ENCODE peak calls at places on chromosomes 12 and 14, in six cellular contexts. R is bronchial epithelial cell, B is fibroblast of the aortic adventitia, X is heart left ventricle, F is ovary, M is osteoblast. O is an unnamed sample.

GRCh38 chr12:67208326-67209067 is 60.7 kb upstream of the CAND1 start:
- DNase-seq in R (no peak), X (no peak), F (no peak), B (no peak), M (no peak), O (no peak)

GRCh38 chr14:92263681-92264080 is 59.3 kb upstream of the SLC24A4 start:
- DNase-seq in F (no peak), B (no peak), X (no peak), M (peak), R (no peak), O (no peak)

GRCh38 chr12:124898200-124898950 is 16.1 kb downstream of the UBC start:
- DNase-seq in R (peak), B (peak), M (no peak), X (peak), F (peak), O (no peak)

GRCh38 chr14:37275963-37276362 is 78.2 kb downstream of the MIPOL1 start:
- DNase-seq in X (no peak), B (no peak), M (no peak), R (no peak), F (no peak), O (no peak)

GRCh38 chr14:32762886-32763285 is 175.8 kb upstream of the NPAS3 start:
- DNase-seq in X (no peak), F (no peak), B (peak), M (no peak), R (no peak), O (no peak)

GRCh38 chr12:109139791-109140190 is 23.4 kb downstream of the ACACB start:
- DNase-seq in M (no peak), F (no peak), R (no peak), B (no peak), X (no peak), O (no peak)

GRCh38 chr12:2858944-2859352 is 2.1 kb upstream of the TEX52 start:
- DNase-seq in R (no peak), F (peak), M (no peak), X (no peak), B (no peak), O (no peak)

GRCh38 chr14:93318927-93319326 is 13.9 kb downstream of the BTBD7 start:
- DNase-seq in M (no peak), X (no peak), B (no peak), F (no peak), R (no peak), O (peak)

GRCh38 chr12:69240625-69240984 is 1.2 kb downstream of the CPSF6 start:
- DNase-seq in F (no peak), X (no peak), B (no peak), M (peak), R (peak), O (no peak)

GRCh38 chr12:113766880-113767878 is 198.9 kb downstream of the RBM19 start:
- DNase-seq in M (peak), F (no peak), B (peak), R (peak), X (no peak), O (peak)

GRCh38 chr12:974281-974862 is 16.7 kb upstream of the ERC1 start:
- DNase-seq in R (no peak), M (no peak), B (no peak), F (no peak), X (no peak), O (no peak)

GRCh38 chr14:22836301-22837058 is at the start of gene MMP14:
- DNase-seq in M (peak), B (peak), R (peak), F (peak), X (peak), O (no peak)

GRCh38 chr12:22573181-22573580 is 28.8 kb upstream of the C2CD5 start:
- DNase-seq in M (no peak), F (no peak), X (no peak), R (no peak), B (no peak), O (no peak)

GRCh38 chr12:57837779-57838562 is 8.6 kb downstream of the CTDSP2 start:
- DNase-seq in R (peak), F (no peak), M (peak), X (no peak), B (peak), O (no peak)

GRCh38 chr12:75452675-75453330 is 27.8 kb upstream of the GLIPR1 start:
- DNase-seq in B (peak), F (no peak), M (peak), X (no peak), R (peak), O (no peak)

GRCh38 chr14:56666716-56667115 is 87.1 kb downstream of the TMEM260 start:
- DNase-seq in B (peak), R (peak), M (no peak), F (no peak), X (no peak), O (peak)

GRCh38 chr12:53808023-53808705 is 56.4 kb upstream of the CISTR start:
- DNase-seq in B (no peak), M (no peak), X (no peak), R (no peak), F (no peak), O (no peak)

GRCh38 chr12:113103756-113104450 is 31.7 kb downstream of the RASAL1 start:
- DNase-seq in R (peak), M (peak), X (no peak), B (no peak), F (no peak), O (no peak)

GRCh38 chr12:109422251-109422650 is 54.8 kb downstream of the KCTD10 start:
- DNase-seq in X (no peak), B (no peak), M (no peak), F (no peak), R (no peak), O (no peak)

GRCh38 chr14:106268013-106268727 is 741.8 kb downstream of the TMEM121 start:
- DNase-seq in B (no peak), R (no peak), M (no peak), F (no peak), X (peak), O (no peak)

GRCh38 chr12:728781-729180 is 23.6 kb upstream of the WNK1 start:
- DNase-seq in R (no peak), X (no peak), F (no peak), M (no peak), B (no peak), O (no peak)

GRCh38 chr12:114682920-114683708 is 861 bp downstream of the TBX3 start:
- DNase-seq in M (peak), F (peak), X (no peak), R (no peak), B (peak), O (no peak)

GRCh38 chr12:105617141-105617540 is 286.6 kb downstream of the C12orf75 start:
- DNase-seq in B (no peak), X (no peak), F (no peak), R (peak), M (no peak), O (no peak)

GRCh38 chr14:100237735-100238418 is 1.1 kb upstream of the YY1 start:
- DNase-seq in M (peak), B (peak), X (peak), F (peak), R (no peak), O (no peak)

GRCh38 chr14:36997843-36998242 is 174.6 kb downstream of the SLC25A21 start:
- DNase-seq in M (no peak), B (peak), X (no peak), R (no peak), F (no peak), O (no peak)

GRCh38 chr14:21825147-21825743 is 151.6 kb upstream of the OR4E1 start:
- DNase-seq in B (no peak), M (no peak), R (peak), X (no peak), F (no peak), O (no peak)
- TF ChIP-seq CTCF in B (no peak), M (peak), R (peak), X (no peak), F (no peak), O (peak)

DNA sequence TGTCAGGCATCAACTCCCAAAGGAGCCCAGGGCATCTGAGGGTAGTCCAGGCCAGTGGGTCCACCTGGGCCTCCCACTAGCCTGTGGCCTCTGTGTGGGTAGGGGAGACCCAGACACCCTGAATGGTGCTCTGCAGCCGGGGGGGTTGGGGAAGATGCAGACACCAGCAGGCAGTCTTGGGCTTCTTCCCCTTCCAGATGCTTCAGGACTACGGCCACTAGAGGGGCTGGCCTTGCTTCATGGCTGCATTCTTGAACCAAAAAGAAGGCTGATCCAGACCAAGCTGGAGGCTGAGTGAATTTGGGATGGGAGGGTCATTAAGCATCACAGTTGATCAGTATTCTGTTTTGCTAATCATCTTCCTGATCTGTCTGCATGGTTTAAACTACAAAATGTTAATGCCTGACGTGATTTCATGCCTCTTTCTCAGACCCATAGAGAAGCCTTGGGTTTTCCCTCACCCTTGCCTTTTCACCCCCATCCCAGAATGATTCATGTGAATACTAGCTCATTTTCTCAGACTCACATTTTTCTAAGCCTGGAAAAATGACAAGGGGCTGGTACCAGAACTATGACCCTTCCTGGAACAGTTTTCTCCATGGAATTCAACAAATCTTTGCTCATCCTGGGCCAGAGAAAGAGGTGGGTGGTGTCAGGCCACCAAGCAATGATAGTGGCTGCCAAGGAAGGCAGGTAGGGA is 134.2 kb downstream of the NTF3 start:
- DNase-seq in R (no peak), M (peak), B (no peak), X (no peak), F (no peak), O (no peak)
- H3K4me3 ChIP-seq in R (no peak), M (no peak), B (no peak), X (no peak), F (no peak), O (no peak)

GRCh38 chr12:128534906-128535305 is 267.9 kb downstream of the TMEM132C start:
- DNase-seq in R (no peak), F (no peak), X (no peak), M (no peak), B (no peak), O (no peak)

GRCh38 chr12:128531153-128531552 is 264.2 kb downstream of the TMEM132C start:
- DNase-seq in X (no peak), M (no peak), B (no peak), F (no peak), R (no peak), O (no peak)
- TF ChIP-seq CTCF in X (no peak), M (no peak), B (no peak), F (no peak), R (no peak), O (no peak)

DNA sequence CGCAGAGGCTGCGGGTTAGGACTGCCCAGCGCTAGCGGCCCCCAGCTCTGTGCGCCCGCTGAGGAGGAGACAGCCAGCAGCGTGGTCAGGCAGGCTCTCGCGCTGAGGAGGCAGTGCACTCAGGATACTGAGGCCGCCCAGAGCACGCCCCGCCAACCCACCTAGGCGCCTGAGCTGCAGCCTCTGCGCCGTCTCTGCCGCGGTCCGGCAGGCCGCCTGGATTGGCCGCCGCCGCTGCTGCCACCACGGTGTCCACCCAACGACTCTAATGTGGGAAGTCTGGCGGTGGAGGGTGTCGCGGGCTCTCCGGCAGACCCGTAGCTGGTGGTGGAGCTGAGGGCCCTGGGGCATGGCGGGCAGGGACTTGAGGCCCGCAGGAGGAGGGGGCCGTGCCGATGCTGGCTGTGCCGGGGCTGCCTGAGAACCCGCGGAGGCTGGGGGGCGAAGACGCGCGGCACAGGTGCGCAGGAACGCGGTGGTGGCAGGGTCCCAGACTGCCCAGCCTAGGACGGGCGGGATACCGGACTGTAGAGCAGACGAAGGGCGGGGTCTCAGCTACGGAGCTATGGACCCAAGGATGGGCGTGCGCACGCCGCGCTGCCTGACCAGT is 69.9 kb downstream of the ASCL4 start:
- DNase-seq in R (no peak), B (no peak), M (peak), F (no peak), X (no peak), O (no peak)
- H3K4me3 ChIP-seq in R (peak), B (peak), M (peak), F (no peak), X (peak), O (peak)

DNA sequence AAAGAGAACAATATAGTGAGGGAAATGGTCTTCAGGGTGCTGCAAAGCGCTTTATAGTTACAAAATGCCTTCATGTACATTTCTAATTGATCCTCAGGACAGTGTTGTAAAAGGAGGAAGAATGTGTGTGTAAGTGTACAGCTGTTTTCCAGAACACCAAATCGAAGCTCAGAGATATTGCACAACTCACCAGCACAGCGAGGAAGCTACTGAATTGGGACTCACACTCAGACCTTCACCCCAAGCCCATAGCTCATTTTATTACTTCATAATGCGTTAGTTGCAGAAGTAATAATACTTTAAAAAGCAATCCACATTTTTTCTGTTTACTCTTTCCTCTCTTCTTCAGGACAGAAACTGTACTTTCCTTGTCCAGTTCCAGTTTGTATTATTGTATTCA is 428.3 kb downstream of the RAD51B start:
- DNase-seq in X (no peak), B (peak), M (no peak), F (no peak), R (no peak), O (no peak)
- TF ChIP-seq CTCF in X (no peak), B (no peak), M (no peak), F (no peak), R (no peak), O (no peak)

DNA sequence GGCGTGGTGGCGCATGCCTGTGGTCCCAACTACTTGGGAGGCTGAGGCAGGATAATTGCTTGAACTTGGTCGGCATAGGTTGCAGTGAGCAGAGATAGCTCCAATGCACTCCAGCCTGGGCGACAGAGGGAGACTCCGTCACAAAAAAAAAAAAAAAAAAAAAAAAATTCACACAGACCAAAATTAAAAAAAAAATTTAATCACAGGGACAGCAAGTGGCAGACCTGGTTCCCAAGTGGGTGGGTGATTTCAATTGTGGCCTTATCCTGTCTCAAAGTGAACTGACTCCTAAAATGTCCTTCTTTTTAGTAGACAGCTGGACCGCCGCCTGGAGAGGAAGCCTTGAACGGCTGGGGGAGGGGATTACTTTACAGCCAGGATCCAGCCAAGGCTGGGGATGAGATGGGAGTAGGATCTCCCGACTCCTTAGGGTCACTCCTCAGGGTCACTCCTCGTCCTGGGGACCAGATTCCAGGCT is 1.6 kb upstream of the KCNH3 start:
- DNase-seq in X (no peak), B (no peak), R (no peak), M (no peak), F (no peak), O (no peak)
- H3K4me3 ChIP-seq in X (peak), B (no peak), R (no peak), M (peak), F (peak), O (peak)

GRCh38 chr12:127411141-127411915 is 855.6 kb upstream of the TMEM132C start:
- DNase-seq in X (no peak), M (peak), R (no peak), F (no peak), B (no peak), O (no peak)

GRCh38 chr12:127411981-127412380 is 855.0 kb upstream of the TMEM132C start:
- DNase-seq in M (no peak), F (no peak), B (no peak), X (no peak), R (no peak), O (no peak)

GRCh38 chr12:127416796-127417195 is 850.2 kb upstream of the TMEM132C start:
- DNase-seq in B (peak), R (peak), M (no peak), X (no peak), F (no peak), O (no peak)

DNA sequence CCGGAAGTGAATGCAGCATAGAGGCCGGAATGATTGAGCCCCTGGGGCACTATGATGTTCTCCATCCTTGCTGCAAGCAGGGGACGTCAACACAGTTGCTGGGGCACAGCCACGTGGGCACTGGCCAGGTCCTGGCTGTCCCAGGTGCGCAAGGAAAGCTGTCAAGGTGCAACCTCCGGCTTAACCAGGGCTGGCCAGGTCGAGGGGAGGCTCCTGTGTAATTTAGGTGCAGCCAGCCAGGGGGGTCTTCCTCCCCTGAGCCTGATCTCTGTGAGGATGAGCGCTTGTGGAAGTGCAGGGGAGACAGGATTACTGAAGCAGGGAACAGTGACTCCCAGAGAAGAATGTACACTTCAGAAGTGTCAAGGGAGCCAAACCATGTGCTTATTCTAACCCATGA is 852.8 kb upstream of the TMEM132C start:
- DNase-seq in M (no peak), R (no peak), F (no peak), B (no peak), X (no peak), O (no peak)
- TF ChIP-seq CTCF in M (no peak), R (no peak), F (no peak), B (no peak), X (no peak), O (no peak)

GRCh38 chr12:62930546-62931425 is 4.2 kb downstream of the PPM1H start:
- DNase-seq in M (no peak), F (no peak), B (no peak), R (peak), X (no peak), O (no peak)

GRCh38 chr12:62933871-62934798 is 815 bp downstream of the PPM1H start:
- DNase-seq in X (peak), R (no peak), M (peak), B (peak), F (peak), O (no peak)

GRCh38 chr12:62934799-62935674 is at the start of gene PPM1H:
- DNase-seq in M (peak), B (peak), X (peak), F (peak), R (no peak), O (no peak)

GRCh38 chr12:62931481-62931880 is 3.5 kb downstream of the PPM1H start:
- DNase-seq in M (no peak), X (no peak), F (no peak), B (no peak), R (no peak), O (no peak)

GRCh38 chr12:62933220-62933870 is 1.6 kb downstream of the PPM1H start:
- DNase-seq in B (no peak), R (no peak), F (peak), M (peak), X (peak), O (no peak)
- H3K4me3 ChIP-seq in B (peak), R (peak), F (peak), M (peak), X (peak), O (peak)

O was measured in epithelial cell of proximal tubule.